ENCODE peak calls at places on chromosomes 11 and 22, in five cellular contexts. One of them, this sample, is unnamed.

GRCh38 chr11:46298699-46299424 is 21.4 kb downstream of the CREB3L1 start:
- DNase-seq in GM23248: peak; percentile 93
- DNase-seq in mesenchymal stem cell: peak; percentile 92
- DNase-seq in pancreas: no peak
- DNase-seq in lower lobe of right lung: no peak
- DNase-seq in this sample: no peak

GRCh38 chr11:46686886-46687810 is 13.3 kb downstream of the ARHGAP1 start:
- DNase-seq in lower lobe of right lung: peak; percentile 38
- DNase-seq in GM23248: peak; percentile 96
- DNase-seq in mesenchymal stem cell: no peak
- DNase-seq in pancreas: no peak
- DNase-seq in this sample: no peak

GRCh38 chr11:6298605-6299004 is 21.7 kb downstream of the CAVIN3 start:
- DNase-seq in lower lobe of right lung: no peak
- DNase-seq in pancreas: peak; percentile 62
- DNase-seq in GM23248: peak; percentile 64
- DNase-seq in mesenchymal stem cell: peak; percentile 47
- DNase-seq in this sample: peak; percentile 81

GRCh38 chr22:32590556-32590955 is 115.9 kb downstream of the FBXO7 start:
- DNase-seq in GM23248: peak; percentile 80
- DNase-seq in mesenchymal stem cell: peak; percentile 70
- DNase-seq in lower lobe of right lung: no peak
- DNase-seq in pancreas: no peak
- DNase-seq in this sample: no peak

GRCh38 chr11:62985351-62985750 is 584 bp upstream of the SLC22A6 start:
- DNase-seq in lower lobe of right lung: no peak
- DNase-seq in GM23248: no peak
- DNase-seq in pancreas: no peak
- DNase-seq in mesenchymal stem cell: no peak
- DNase-seq in this sample: no peak

GRCh38 chr11:86773009-86773408 is 27.3 kb upstream of the PRSS23 start:
- DNase-seq in mesenchymal stem cell: no peak
- DNase-seq in pancreas: no peak
- DNase-seq in GM23248: no peak
- DNase-seq in lower lobe of right lung: no peak
- DNase-seq in this sample: no peak

GRCh38 chr11:105046898-105047579 is 1.9 kb upstream of the CARD16 start:
- DNase-seq in pancreas: no peak
- DNase-seq in lower lobe of right lung: no peak
- DNase-seq in GM23248: peak; percentile 96
- DNase-seq in mesenchymal stem cell: peak; percentile 99
- DNase-seq in this sample: peak; percentile 21

GRCh38 chr11:76598426-76598839 is 72.1 kb downstream of the LRRC32 start:
- DNase-seq in GM23248: peak; percentile 76
- DNase-seq in lower lobe of right lung: no peak
- DNase-seq in mesenchymal stem cell: peak; percentile 62
- DNase-seq in pancreas: no peak
- DNase-seq in this sample: peak; percentile 57

GRCh38 chr11:44223261-44223660 is 86.7 kb downstream of the ALX4 start:
- DNase-seq in GM23248: peak; percentile 83
- DNase-seq in pancreas: no peak
- DNase-seq in mesenchymal stem cell: peak; percentile 17
- DNase-seq in lower lobe of right lung: no peak
- DNase-seq in this sample: no peak

GRCh38 chr11:24963879-24964278 is 467.0 kb downstream of the LUZP2 start:
- DNase-seq in GM23248: no peak
- DNase-seq in mesenchymal stem cell: no peak
- DNase-seq in lower lobe of right lung: no peak
- DNase-seq in pancreas: no peak
- DNase-seq in this sample: peak; percentile 9

GRCh38 chr22:30941363-30941740 is 27.2 kb downstream of the MORC2 start:
- DNase-seq in mesenchymal stem cell: no peak
- DNase-seq in lower lobe of right lung: no peak
- DNase-seq in pancreas: no peak
- DNase-seq in GM23248: no peak
- DNase-seq in this sample: no peak

GRCh38 chr11:117610045-117610444 is 187.0 kb downstream of the DSCAML1 start:
- DNase-seq in GM23248: no peak
- DNase-seq in lower lobe of right lung: no peak
- DNase-seq in pancreas: no peak
- DNase-seq in mesenchymal stem cell: no peak
- DNase-seq in this sample: no peak

GRCh38 chr11:87187930-87188329 is 150.2 kb downstream of the TMEM135 start:
- DNase-seq in pancreas: no peak
- DNase-seq in mesenchymal stem cell: no peak
- DNase-seq in lower lobe of right lung: no peak
- DNase-seq in GM23248: no peak
- DNase-seq in this sample: no peak

GRCh38 chr11:15816270-15816871 is 540.0 kb downstream of the SOX6 start:
- DNase-seq in pancreas: no peak
- DNase-seq in GM23248: peak; percentile 74
- DNase-seq in lower lobe of right lung: no peak
- DNase-seq in mesenchymal stem cell: peak; percentile 92
- DNase-seq in this sample: no peak

GRCh38 chr11:35144103-35144741 is 5.3 kb downstream of the CD44 start:
- DNase-seq in pancreas: no peak
- DNase-seq in lower lobe of right lung: no peak
- DNase-seq in mesenchymal stem cell: peak; percentile 74
- DNase-seq in GM23248: peak; percentile 93
- DNase-seq in this sample: peak; percentile 22

GRCh38 chr11:123193742-123194141 is 1.3 kb downstream of the CLMP start:
- DNase-seq in pancreas: no peak
- DNase-seq in GM23248: peak; percentile 55
- DNase-seq in mesenchymal stem cell: peak; percentile 37
- DNase-seq in lower lobe of right lung: no peak
- DNase-seq in this sample: no peak

GRCh38 chr11:110463153-110463552 is 33.4 kb downstream of the FDX1 start:
- DNase-seq in pancreas: no peak
- DNase-seq in GM23248: peak; percentile 63
- DNase-seq in mesenchymal stem cell: peak; percentile 52
- DNase-seq in lower lobe of right lung: peak; percentile 61
- DNase-seq in this sample: peak; percentile 34

GRCh38 chr11:72752088-72752914 is at the start of gene ARAP1:
- DNase-seq in pancreas: peak; percentile 70
- DNase-seq in GM23248: peak; percentile 81
- DNase-seq in lower lobe of right lung: peak; percentile 85
- DNase-seq in mesenchymal stem cell: peak; percentile 77
- DNase-seq in this sample: peak; percentile 64

GRCh38 chr22:33397381-33397907 is 339.3 kb upstream of the SYN3 start:
- DNase-seq in lower lobe of right lung: no peak
- DNase-seq in pancreas: no peak
- DNase-seq in mesenchymal stem cell: no peak
- DNase-seq in GM23248: peak; percentile 12
- DNase-seq in this sample: no peak

GRCh38 chr11:45043755-45044475 is 93.2 kb upstream of the TP53I11 start:
- DNase-seq in mesenchymal stem cell: no peak
- DNase-seq in lower lobe of right lung: no peak
- DNase-seq in pancreas: no peak
- DNase-seq in GM23248: no peak
- DNase-seq in this sample: no peak

GRCh38 chr11:129252621-129253020 is 60.5 kb upstream of the ARHGAP32 start:
- DNase-seq in GM23248: no peak
- DNase-seq in lower lobe of right lung: no peak
- DNase-seq in pancreas: no peak
- DNase-seq in mesenchymal stem cell: no peak
- DNase-seq in this sample: no peak

GRCh38 chr11:101863361-101863760 is 51.4 kb upstream of the CEP126 start:
- DNase-seq in GM23248: peak; percentile 74
- DNase-seq in lower lobe of right lung: no peak
- DNase-seq in pancreas: no peak
- DNase-seq in mesenchymal stem cell: peak; percentile 49
- DNase-seq in this sample: no peak

GRCh38 chr11:66906077-66906929 is 49.4 kb downstream of the LRFN4 start:
- DNase-seq in lower lobe of right lung: no peak
- DNase-seq in mesenchymal stem cell: no peak
- DNase-seq in GM23248: peak; percentile 26
- DNase-seq in pancreas: no peak
- DNase-seq in this sample: no peak

GRCh38 chr22:48208894-48209293 is 1446.4 kb downstream of the TBC1D22A start:
- DNase-seq in pancreas: no peak
- DNase-seq in lower lobe of right lung: no peak
- DNase-seq in GM23248: no peak
- DNase-seq in mesenchymal stem cell: no peak
- DNase-seq in this sample: no peak

GRCh38 chr22:24380220-24381218 is 46.9 kb upstream of the ADORA2A start:
- DNase-seq in lower lobe of right lung: no peak
- DNase-seq in pancreas: no peak
- DNase-seq in mesenchymal stem cell: no peak
- DNase-seq in GM23248: no peak
- DNase-seq in this sample: no peak

GRCh38 chr11:128689946-128690745 is 3.7 kb upstream of the FLI1 start:
- DNase-seq in pancreas: no peak
- DNase-seq in GM23248: peak; percentile 65
- DNase-seq in lower lobe of right lung: peak; percentile 48
- DNase-seq in mesenchymal stem cell: peak; percentile 32
- DNase-seq in this sample: no peak

GRCh38 chr11:19785265-19785664 is 72.6 kb downstream of the NAV2 start:
- DNase-seq in mesenchymal stem cell: no peak
- DNase-seq in pancreas: no peak
- DNase-seq in lower lobe of right lung: no peak
- DNase-seq in GM23248: no peak
- DNase-seq in this sample: no peak

GRCh38 chr22:37661160-37661924 is 2.8 kb downstream of the PDXP start:
- DNase-seq in mesenchymal stem cell: peak; percentile 95
- DNase-seq in GM23248: peak; percentile 85
- DNase-seq in lower lobe of right lung: no peak
- DNase-seq in pancreas: no peak
- DNase-seq in this sample: peak; percentile 87

GRCh38 chr11:60970369-60970774 is 1.1 kb upstream of the CD6 start:
- DNase-seq in GM23248: peak; percentile 69
- DNase-seq in pancreas: peak; percentile 34
- DNase-seq in mesenchymal stem cell: peak; percentile 39
- DNase-seq in lower lobe of right lung: peak; percentile 79
- DNase-seq in this sample: peak; percentile 55

GRCh38 chr11:18522388-18522787 is 4.4 kb downstream of the TSG101 start:
- DNase-seq in lower lobe of right lung: no peak
- DNase-seq in GM23248: peak; percentile 30
- DNase-seq in pancreas: no peak
- DNase-seq in mesenchymal stem cell: peak; percentile 33
- DNase-seq in this sample: no peak

GRCh38 chr22:39388261-39389011 is 11.1 kb upstream of the TAB1 start:
- DNase-seq in pancreas: peak; percentile 71
- DNase-seq in lower lobe of right lung: peak; percentile 85
- DNase-seq in mesenchymal stem cell: peak; percentile 88
- DNase-seq in GM23248: peak; percentile 87
- DNase-seq in this sample: no peak

GRCh38 chr22:50465531-50465930 is 9.3 kb downstream of the SBF1 start:
- DNase-seq in GM23248: no peak
- DNase-seq in lower lobe of right lung: no peak
- DNase-seq in mesenchymal stem cell: no peak
- DNase-seq in pancreas: no peak
- DNase-seq in this sample: no peak

GRCh38 chr22:50461979-50462540 is 12.8 kb downstream of the SBF1 start:
- DNase-seq in pancreas: no peak
- DNase-seq in lower lobe of right lung: no peak
- DNase-seq in GM23248: no peak
- DNase-seq in mesenchymal stem cell: no peak
- DNase-seq in this sample: no peak

GRCh38 chr22:50465066-50465465 is 9.8 kb downstream of the SBF1 start:
- DNase-seq in mesenchymal stem cell: no peak
- DNase-seq in lower lobe of right lung: no peak
- DNase-seq in GM23248: no peak
- DNase-seq in pancreas: no peak
- DNase-seq in this sample: no peak

GRCh38 chr22:50463188-50463900 is 11.5 kb downstream of the SBF1 start:
- DNase-seq in pancreas: no peak
- DNase-seq in GM23248: no peak
- DNase-seq in lower lobe of right lung: no peak
- DNase-seq in mesenchymal stem cell: no peak
- DNase-seq in this sample: no peak

GRCh38 chr22:50464451-50464850 is 10.4 kb downstream of the SBF1 start:
- DNase-seq in pancreas: no peak
- DNase-seq in mesenchymal stem cell: no peak
- DNase-seq in GM23248: no peak
- DNase-seq in lower lobe of right lung: no peak
- DNase-seq in this sample: no peak
- H3K4me3 ChIP-seq in pancreas: no peak overlapping the region
- H3K4me3 ChIP-seq in mesenchymal stem cell: no peak overlapping the region
- H3K4me3 ChIP-seq in GM23248: no peak overlapping the region
- H3K4me3 ChIP-seq in lower lobe of right lung: no peak overlapping the region
- H3K4me3 ChIP-seq in this sample: no peak overlapping the region

GRCh38 chr11:130475426-130476053 is 27.1 kb downstream of the ADAMTS15 start:
- DNase-seq in mesenchymal stem cell: no peak
- DNase-seq in lower lobe of right lung: no peak
- DNase-seq in pancreas: no peak
- DNase-seq in GM23248: no peak
- DNase-seq in this sample: no peak
- H3K27ac ChIP-seq in mesenchymal stem cell: no peak overlapping the region
- H3K27ac ChIP-seq in lower lobe of right lung: no peak overlapping the region
- H3K27ac ChIP-seq in pancreas: no peak overlapping the region
- H3K27ac ChIP-seq in GM23248: no peak overlapping the region
- H3K27ac ChIP-seq in this sample: no peak overlapping the region

DNA sequence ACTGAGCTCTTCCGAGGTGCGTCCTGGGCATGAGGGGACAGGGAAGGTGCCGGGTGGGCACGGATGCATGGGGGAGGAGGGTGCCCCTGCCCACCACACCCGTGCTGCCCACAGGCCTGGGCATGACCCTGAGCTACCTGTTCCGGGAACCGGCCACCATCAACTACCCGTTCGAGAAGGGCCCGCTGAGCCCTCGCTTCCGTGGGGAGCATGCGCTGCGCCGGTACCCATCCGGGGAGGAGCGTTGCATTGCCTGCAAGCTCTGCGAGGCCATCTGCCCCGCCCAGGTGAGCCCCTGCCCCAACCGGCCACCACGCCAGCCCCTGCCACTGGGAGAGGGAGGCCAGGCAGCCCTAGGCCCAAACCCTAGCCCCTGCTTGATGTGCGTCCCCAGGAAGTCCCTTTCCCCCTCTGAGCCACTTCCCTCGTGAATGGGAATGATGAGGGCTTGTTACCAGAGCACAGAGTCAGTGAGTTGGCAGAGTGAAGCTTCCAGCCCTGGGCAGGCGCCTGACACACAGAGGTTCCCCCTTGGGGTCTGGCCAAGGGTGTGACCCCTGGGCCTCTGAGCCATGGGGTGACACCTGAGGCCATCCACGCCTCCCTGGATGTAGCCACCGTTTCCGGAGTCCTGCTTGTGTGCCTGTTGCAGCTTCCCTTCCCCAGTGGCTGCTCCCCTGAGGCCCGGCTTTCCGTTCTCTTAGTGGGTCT is 2.7 kb downstream of the NDUFS8 start:
- DNase-seq in lower lobe of right lung: no peak
- DNase-seq in pancreas: no peak
- DNase-seq in GM23248: no peak
- DNase-seq in mesenchymal stem cell: no peak
- DNase-seq in this sample: no peak
- H3K27me3 ChIP-seq in lower lobe of right lung: no peaks in the 10 kb centered on the region
- H3K27me3 ChIP-seq in pancreas: no peaks in the 10 kb centered on the region
- H3K27me3 ChIP-seq in GM23248: no peaks in the 10 kb centered on the region
- H3K27me3 ChIP-seq in mesenchymal stem cell: no peaks in the 10 kb centered on the region
- H3K27me3 ChIP-seq in this sample: no peaks in the 10 kb centered on the region

DNA sequence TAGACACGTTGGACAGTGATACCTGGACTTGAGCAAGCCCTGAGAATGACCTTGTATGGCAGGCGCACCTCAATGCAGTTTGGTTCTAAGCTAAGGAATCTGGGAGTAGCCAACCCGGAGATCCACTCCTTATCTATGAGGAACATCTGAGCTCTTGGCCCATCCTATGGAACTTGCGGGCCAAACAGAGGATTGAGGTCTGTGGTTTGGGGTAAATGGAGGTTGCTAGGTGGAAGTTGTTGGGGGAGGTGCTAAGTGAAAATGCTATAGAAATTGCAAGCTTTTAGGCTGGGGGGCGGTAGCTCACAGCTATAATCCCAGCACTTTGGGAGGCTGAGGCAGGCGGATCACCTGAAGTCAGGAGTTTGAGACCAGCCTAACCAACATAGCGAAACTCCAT is 8.9 kb downstream of the GDPD5 start:
- DNase-seq in mesenchymal stem cell: no peak
- DNase-seq in pancreas: no peak
- DNase-seq in GM23248: no peak
- DNase-seq in lower lobe of right lung: no peak
- DNase-seq in this sample: no peak
- H3K4me3 ChIP-seq in mesenchymal stem cell: no peak overlapping the region
- H3K4me3 ChIP-seq in pancreas: no peak overlapping the region
- H3K4me3 ChIP-seq in GM23248: no peak overlapping the region
- H3K4me3 ChIP-seq in lower lobe of right lung: no peak overlapping the region
- H3K4me3 ChIP-seq in this sample: no peak overlapping the region

This sample was measured in SJCRH30.